ENCODE peak calls at places on chromosome 19, in eight cellular contexts. One of them, this sample, is unnamed.

GRCh38 chr19:29533578-29534544 is 8.1 kb downstream of the VSTM2B start:
- DNase-seq in heart left ventricle: peak; percentile 33
- DNase-seq in ovary: no peak
- DNase-seq in uterus: peak; percentile 8
- DNase-seq in testis: peak; percentile 7
- DNase-seq in tibial nerve: no peak
- DNase-seq in thyroid gland: no peak
- DNase-seq in breast epithelium: no peak
- DNase-seq in this sample: no peak

GRCh38 chr19:7982103-7982502 is 23.3 kb downstream of the ELAVL1 start:
- DNase-seq in testis: no peak
- DNase-seq in tibial nerve: no peak
- DNase-seq in thyroid gland: no peak
- DNase-seq in heart left ventricle: no peak
- DNase-seq in breast epithelium: no peak
- DNase-seq in ovary: no peak
- DNase-seq in uterus: no peak
- DNase-seq in this sample: no peak

GRCh38 chr19:29965529-29965928 is 23.5 kb downstream of the URI1 start:
- DNase-seq in testis: no peak
- DNase-seq in heart left ventricle: no peak
- DNase-seq in tibial nerve: no peak
- DNase-seq in breast epithelium: no peak
- DNase-seq in thyroid gland: no peak
- DNase-seq in ovary: no peak
- DNase-seq in uterus: no peak
- DNase-seq in this sample: no peak

GRCh38 chr19:11345122-11345752 is 831 bp downstream of the TMEM205 start:
- DNase-seq in tibial nerve: no peak
- DNase-seq in heart left ventricle: no peak
- DNase-seq in uterus: no peak
- DNase-seq in testis: no peak
- DNase-seq in ovary: no peak
- DNase-seq in thyroid gland: peak; percentile 41
- DNase-seq in breast epithelium: no peak
- DNase-seq in this sample: no peak

GRCh38 chr19:53621885-53622710 is 9.7 kb upstream of the DPRX start:
- DNase-seq in tibial nerve: no peak
- DNase-seq in breast epithelium: peak; percentile 31
- DNase-seq in testis: no peak
- DNase-seq in uterus: no peak
- DNase-seq in ovary: no peak
- DNase-seq in thyroid gland: no peak
- DNase-seq in heart left ventricle: no peak
- DNase-seq in this sample: no peak

GRCh38 chr19:4676955-4677731 is 7.0 kb upstream of the MYDGF start:
- DNase-seq in breast epithelium: no peak
- DNase-seq in heart left ventricle: no peak
- DNase-seq in ovary: no peak
- DNase-seq in uterus: no peak
- DNase-seq in tibial nerve: no peak
- DNase-seq in testis: peak; percentile 60
- DNase-seq in thyroid gland: peak; percentile 66
- DNase-seq in this sample: no peak

GRCh38 chr19:7004313-7004931 is 16.8 kb downstream of the MBD3L2B start:
- DNase-seq in ovary: no peak
- DNase-seq in heart left ventricle: no peak
- DNase-seq in testis: no peak
- DNase-seq in breast epithelium: no peak
- DNase-seq in tibial nerve: no peak
- DNase-seq in thyroid gland: no peak
- DNase-seq in uterus: no peak
- DNase-seq in this sample: no peak

GRCh38 chr19:33429891-33430673 is 56.6 kb downstream of the CEBPG start:
- DNase-seq in thyroid gland: no peak
- DNase-seq in tibial nerve: no peak
- DNase-seq in ovary: no peak
- DNase-seq in uterus: peak; percentile 5
- DNase-seq in testis: no peak
- DNase-seq in breast epithelium: no peak
- DNase-seq in heart left ventricle: no peak
- DNase-seq in this sample: no peak

GRCh38 chr19:13024126-13024957 is 29.1 kb downstream of the NFIX start:
- DNase-seq in tibial nerve: no peak
- DNase-seq in breast epithelium: no peak
- DNase-seq in heart left ventricle: no peak
- DNase-seq in ovary: no peak
- DNase-seq in testis: no peak
- DNase-seq in uterus: peak; percentile 47
- DNase-seq in thyroid gland: peak; percentile 42
- DNase-seq in this sample: no peak

GRCh38 chr19:13026478-13026999 is 31.3 kb downstream of the NFIX start:
- DNase-seq in thyroid gland: peak; percentile 49
- DNase-seq in uterus: no peak
- DNase-seq in testis: no peak
- DNase-seq in heart left ventricle: no peak
- DNase-seq in tibial nerve: no peak
- DNase-seq in breast epithelium: no peak
- DNase-seq in ovary: no peak
- DNase-seq in this sample: no peak

GRCh38 chr19:13024958-13025653 is 29.8 kb downstream of the NFIX start:
- DNase-seq in thyroid gland: peak; percentile 76
- DNase-seq in breast epithelium: no peak
- DNase-seq in uterus: no peak
- DNase-seq in heart left ventricle: no peak
- DNase-seq in testis: no peak
- DNase-seq in tibial nerve: no peak
- DNase-seq in ovary: no peak
- DNase-seq in this sample: no peak

GRCh38 chr19:13027031-13027430 is 31.8 kb downstream of the NFIX start:
- DNase-seq in breast epithelium: no peak
- DNase-seq in heart left ventricle: no peak
- DNase-seq in ovary: no peak
- DNase-seq in uterus: no peak
- DNase-seq in testis: no peak
- DNase-seq in tibial nerve: no peak
- DNase-seq in thyroid gland: no peak
- DNase-seq in this sample: no peak

DNA sequence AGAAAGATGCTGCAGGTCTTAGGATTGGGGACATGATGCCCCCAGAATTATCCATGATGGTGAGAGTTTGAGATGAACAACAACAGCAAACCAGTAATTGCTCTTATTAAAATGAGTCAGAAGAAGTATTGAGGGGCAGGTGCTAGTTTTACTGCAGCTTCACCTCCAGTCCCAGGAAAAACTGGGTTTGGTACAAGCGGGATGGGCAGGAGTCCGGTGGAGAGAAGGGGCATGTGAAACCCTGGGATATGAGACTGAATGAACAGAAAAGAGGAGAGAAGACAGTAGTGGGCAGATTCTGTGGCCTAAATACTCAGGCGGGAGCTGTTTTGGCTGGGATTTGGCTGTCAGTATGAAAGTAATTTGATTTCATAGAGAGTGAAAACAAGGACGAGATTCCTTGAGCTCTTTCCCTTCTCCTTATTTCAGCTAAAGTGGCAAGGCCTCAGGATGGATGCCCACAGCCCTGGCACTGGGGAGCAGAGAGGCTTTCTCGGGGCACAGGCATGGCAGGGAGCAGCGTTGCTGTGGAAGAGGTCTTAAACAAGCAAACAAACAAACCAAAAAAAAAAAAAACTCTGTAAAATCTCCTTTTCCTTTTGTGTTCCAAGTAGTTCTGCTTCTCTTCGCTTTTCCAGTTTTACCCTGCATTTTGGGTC is 30.7 kb downstream of the NFIX start:
- DNase-seq in thyroid gland: no peak
- DNase-seq in tibial nerve: no peak
- DNase-seq in breast epithelium: no peak
- DNase-seq in heart left ventricle: no peak
- DNase-seq in ovary: no peak
- DNase-seq in testis: no peak
- DNase-seq in uterus: no peak
- DNase-seq in this sample: no peak
- H3K4me3 ChIP-seq in thyroid gland: peak overlapping the region; percentile 9
- H3K4me3 ChIP-seq in tibial nerve: peak overlapping the region; percentile 49
- H3K4me3 ChIP-seq in breast epithelium: peak overlapping the region; percentile 41
- H3K4me3 ChIP-seq in heart left ventricle: peak overlapping the region; percentile 49
- H3K4me3 ChIP-seq in ovary: peak overlapping the region; percentile 32
- H3K4me3 ChIP-seq in testis: no peak overlapping the region
- H3K4me3 ChIP-seq in uterus: peak overlapping the region; percentile 33
- H3K4me3 ChIP-seq in this sample: peak overlapping the region; percentile 50

GRCh38 chr19:51691122-51692064 is 1.7 kb upstream of the SPACA6 start:
- DNase-seq in thyroid gland: no peak
- DNase-seq in breast epithelium: no peak
- DNase-seq in heart left ventricle: no peak
- DNase-seq in testis: peak; percentile 44
- DNase-seq in tibial nerve: no peak
- DNase-seq in uterus: no peak
- DNase-seq in ovary: no peak
- DNase-seq in this sample: no peak

GRCh38 chr19:51690359-51691121 is 2.6 kb upstream of the SPACA6 start:
- DNase-seq in thyroid gland: peak; percentile 72
- DNase-seq in uterus: peak; percentile 85
- DNase-seq in tibial nerve: peak; percentile 48
- DNase-seq in ovary: peak; percentile 90
- DNase-seq in testis: peak; percentile 66
- DNase-seq in heart left ventricle: peak; percentile 86
- DNase-seq in breast epithelium: peak; percentile 51
- DNase-seq in this sample: no peak

GRCh38 chr19:51688665-51689571 is 4.2 kb upstream of the SPACA6 start:
- DNase-seq in tibial nerve: peak; percentile 90
- DNase-seq in ovary: peak; percentile 96
- DNase-seq in heart left ventricle: peak; percentile 95
- DNase-seq in testis: peak; percentile 92
- DNase-seq in uterus: peak; percentile 96
- DNase-seq in thyroid gland: peak; percentile 93
- DNase-seq in breast epithelium: peak; percentile 85
- DNase-seq in this sample: no peak

GRCh38 chr19:51687791-51688664 is 5.1 kb upstream of the SPACA6 start:
- DNase-seq in uterus: peak; percentile 68
- DNase-seq in heart left ventricle: peak; percentile 79
- DNase-seq in thyroid gland: peak; percentile 58
- DNase-seq in tibial nerve: peak; percentile 63
- DNase-seq in breast epithelium: peak; percentile 53
- DNase-seq in ovary: peak; percentile 74
- DNase-seq in testis: peak; percentile 59
- DNase-seq in this sample: no peak

DNA sequence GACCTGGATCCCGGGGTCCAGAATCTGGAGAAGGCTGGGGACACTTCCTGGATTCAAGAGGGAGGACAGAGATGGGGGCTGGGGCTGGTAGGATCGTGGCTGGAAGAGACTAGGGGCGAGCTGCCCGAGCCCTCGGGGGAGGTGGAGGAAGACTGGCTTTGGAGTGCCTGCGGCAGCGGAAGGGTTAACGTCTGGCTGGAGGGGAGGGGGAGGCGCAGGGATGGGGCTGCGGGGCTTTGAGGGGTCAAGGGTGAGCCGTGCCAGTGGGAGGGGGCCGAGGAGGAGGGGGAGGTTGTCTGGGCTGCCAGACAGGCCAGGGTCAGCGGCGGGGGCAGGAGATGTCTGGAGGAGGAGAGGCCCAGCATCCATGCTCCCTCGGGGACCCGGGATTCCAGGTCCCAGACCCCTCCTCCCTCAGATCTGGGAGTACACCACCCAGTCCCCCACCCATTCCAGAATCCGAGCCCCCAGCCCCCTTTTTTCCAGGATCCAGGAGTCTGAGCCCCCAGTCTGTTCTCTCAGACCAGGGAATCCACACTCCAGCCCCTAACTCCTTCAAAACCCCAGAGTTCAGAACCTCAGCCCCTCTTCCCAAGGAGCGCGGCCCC is 3.3 kb upstream of the SPACA6 start:
- DNase-seq in ovary: peak; percentile 85
- DNase-seq in thyroid gland: peak; percentile 29
- DNase-seq in testis: peak; percentile 75
- DNase-seq in heart left ventricle: peak; percentile 84
- DNase-seq in tibial nerve: peak; percentile 27
- DNase-seq in breast epithelium: no peak
- DNase-seq in uterus: peak; percentile 74
- DNase-seq in this sample: no peak
- TF ChIP-seq POLR2A in ovary: no peak
- TF ChIP-seq POLR2A in thyroid gland: no peak
- TF ChIP-seq POLR2A in testis: no peak
- TF ChIP-seq POLR2A in heart left ventricle: no peak
- TF ChIP-seq POLR2A in tibial nerve: no peak
- TF ChIP-seq POLR2A in breast epithelium: no peak
- TF ChIP-seq POLR2A in uterus: no peak
- TF ChIP-seq POLR2A in this sample: no peak

DNA sequence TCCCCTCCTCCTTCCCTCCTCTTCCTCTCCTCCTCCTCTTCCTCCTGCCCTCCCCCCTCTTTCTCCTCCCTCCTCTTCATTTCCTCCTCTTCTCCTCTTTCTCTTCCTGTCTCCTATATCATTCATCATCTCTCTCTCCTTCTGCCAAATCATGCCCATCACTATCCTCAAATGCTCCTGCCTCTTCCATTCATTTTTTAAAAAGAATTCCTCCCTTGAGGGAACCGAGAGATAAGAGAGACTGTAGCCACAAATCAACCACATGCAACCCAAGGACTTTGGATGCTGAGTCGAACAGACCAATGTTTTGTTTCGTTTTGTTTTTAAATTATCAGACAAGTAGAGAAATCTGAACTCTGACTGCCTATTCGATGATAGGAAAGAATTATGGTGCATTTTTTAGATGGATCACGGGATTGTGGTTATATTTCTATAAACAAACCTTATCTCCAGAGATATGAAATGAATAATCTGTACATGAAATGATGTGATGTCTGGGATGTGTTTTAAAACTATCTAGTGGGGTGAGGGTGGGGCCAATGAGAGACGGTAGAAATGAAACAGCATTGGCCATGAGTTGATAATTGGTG is 9.5 kb upstream of the ZNF541 start:
- DNase-seq in thyroid gland: no peak
- DNase-seq in uterus: no peak
- DNase-seq in heart left ventricle: no peak
- DNase-seq in ovary: no peak
- DNase-seq in tibial nerve: no peak
- DNase-seq in testis: peak; percentile 40
- DNase-seq in breast epithelium: no peak
- DNase-seq in this sample: no peak
- H3K27ac ChIP-seq in thyroid gland: peak overlapping the region; percentile 31
- H3K27ac ChIP-seq in uterus: peak overlapping the region; percentile 37
- H3K27ac ChIP-seq in heart left ventricle: no peak overlapping the region
- H3K27ac ChIP-seq in ovary: no peak overlapping the region
- H3K27ac ChIP-seq in tibial nerve: no peak overlapping the region
- H3K27ac ChIP-seq in testis: peak overlapping the region; percentile 53
- H3K27ac ChIP-seq in breast epithelium: peak overlapping the region; percentile 85
- H3K27ac ChIP-seq in this sample: peak overlapping the region; percentile 62

GRCh38 chr19:38617764-38618589 is at the start of gene MAP4K1:
- DNase-seq in uterus: peak; percentile 28
- DNase-seq in heart left ventricle: peak; percentile 84
- DNase-seq in thyroid gland: peak; percentile 7
- DNase-seq in tibial nerve: no peak
- DNase-seq in testis: peak; percentile 25
- DNase-seq in ovary: peak; percentile 23
- DNase-seq in breast epithelium: no peak
- DNase-seq in this sample: peak; percentile 54

GRCh38 chr19:38614289-38614688 is 3.5 kb downstream of the MAP4K1 start:
- DNase-seq in breast epithelium: no peak
- DNase-seq in tibial nerve: no peak
- DNase-seq in thyroid gland: no peak
- DNase-seq in heart left ventricle: no peak
- DNase-seq in ovary: no peak
- DNase-seq in testis: no peak
- DNase-seq in uterus: no peak
- DNase-seq in this sample: no peak

GRCh38 chr19:38615007-38615581 is 2.7 kb downstream of the MAP4K1 start:
- DNase-seq in uterus: no peak
- DNase-seq in testis: no peak
- DNase-seq in ovary: no peak
- DNase-seq in breast epithelium: no peak
- DNase-seq in tibial nerve: no peak
- DNase-seq in heart left ventricle: no peak
- DNase-seq in thyroid gland: no peak
- DNase-seq in this sample: no peak

GRCh38 chr19:38617283-38617763 is 430 bp downstream of the MAP4K1 start:
- DNase-seq in testis: no peak
- DNase-seq in ovary: no peak
- DNase-seq in uterus: no peak
- DNase-seq in breast epithelium: no peak
- DNase-seq in thyroid gland: no peak
- DNase-seq in heart left ventricle: no peak
- DNase-seq in tibial nerve: no peak
- DNase-seq in this sample: no peak

DNA sequence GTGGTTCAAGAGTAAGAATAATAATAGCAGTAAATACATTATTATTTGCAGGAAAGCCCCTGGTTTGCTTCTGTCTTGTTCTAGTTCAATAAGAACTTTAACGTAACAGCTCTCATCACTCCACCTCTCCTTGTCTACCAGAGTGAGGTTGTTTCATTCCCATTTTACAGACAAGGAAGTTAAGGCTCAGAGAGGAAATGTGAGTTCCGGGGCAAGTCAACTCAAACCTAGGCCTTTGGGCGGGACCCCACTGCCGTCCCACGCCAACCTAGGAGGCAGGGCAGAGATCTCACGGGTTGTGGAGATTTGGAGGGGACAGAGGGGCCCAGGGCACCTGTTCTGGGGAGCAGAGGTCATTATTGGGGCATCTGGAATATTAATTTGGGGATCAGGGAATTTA is 1.5 kb downstream of the MAP4K1 start:
- DNase-seq in breast epithelium: no peak
- DNase-seq in uterus: no peak
- DNase-seq in thyroid gland: no peak
- DNase-seq in tibial nerve: no peak
- DNase-seq in ovary: no peak
- DNase-seq in heart left ventricle: no peak
- DNase-seq in testis: no peak
- DNase-seq in this sample: no peak
- H3K4me3 ChIP-seq in breast epithelium: no peak overlapping the region
- H3K4me3 ChIP-seq in uterus: no peak overlapping the region
- H3K4me3 ChIP-seq in thyroid gland: no peak overlapping the region
- H3K4me3 ChIP-seq in tibial nerve: no peak overlapping the region
- H3K4me3 ChIP-seq in ovary: no peak overlapping the region
- H3K4me3 ChIP-seq in heart left ventricle: peak overlapping the region; percentile 81
- H3K4me3 ChIP-seq in testis: no peak overlapping the region
- H3K4me3 ChIP-seq in this sample: no peak overlapping the region

This sample was measured in esophagus squamous epithelium.